ENCODE peak calls at places on chromosomes 6 and 20, in nine cellular contexts. B, M, C, T, S, U, R, N and V are unnamed samples.

GRCh38 chr6:138430361-138431145 is 26.5 kb downstream of the HEBP2 start:
- DNase-seq in R (no peak), M (no peak), S (no peak), U (peak; percentile 68), T (no peak), B (no peak), N (no peak), C (no peak), V (no peak)

GRCh38 chr6:23016701-23017100 is 447.3 kb downstream of the HDGFL1 start:
- DNase-seq in S (no peak), R (no peak), C (no peak), T (no peak), U (no peak), M (no peak), N (no peak), B (no peak), V (no peak)

GRCh38 chr20:25218492-25218891 is 23.0 kb downstream of the ENTPD6 start:
- DNase-seq in U (no peak), B (peak; percentile 77), S (no peak), N (no peak), R (no peak), C (no peak), T (no peak), M (no peak), V (no peak)

GRCh38 chr20:44471481-44471882 is 4.2 kb upstream of the TTPAL start:
- DNase-seq in M (no peak), S (peak; percentile 43), C (no peak), R (no peak), T (no peak), U (no peak), B (no peak), N (peak; percentile 93), V (peak; percentile 46)

GRCh38 chr6:157880534-157880933 is 57.5 kb downstream of the SNX9 start:
- DNase-seq in S (no peak), C (no peak), T (no peak), N (no peak), R (no peak), U (no peak), B (no peak), M (no peak), V (no peak)

GRCh38 chr20:1308067-1308701 is 20.8 kb downstream of the SDCBP2 start:
- DNase-seq in S (no peak), N (no peak), U (no peak), R (no peak), B (peak; percentile 62), T (no peak), M (no peak), C (no peak), V (no peak)

GRCh38 chr6:144434308-144434990 is 149.3 kb downstream of the UTRN start:
- DNase-seq in C (peak; percentile 37), B (peak; percentile 73), T (no peak), S (peak; percentile 86), N (peak; percentile 85), R (no peak), M (no peak), U (no peak), V (peak; percentile 78)

GRCh38 chr6:125746731-125747588 is 2.5 kb upstream of the HEY2 start:
- DNase-seq in R (peak; percentile 48), B (no peak), N (peak; percentile 35), T (no peak), M (peak; percentile 90), C (no peak), U (peak; percentile 71), S (peak; percentile 79), V (peak; percentile 33)

GRCh38 chr20:19908586-19908985 is 108.6 kb upstream of the NAA20 start:
- DNase-seq in B (no peak), M (no peak), U (no peak), N (no peak), T (no peak), R (no peak), C (no peak), S (no peak), V (no peak)

GRCh38 chr6:18216411-18216810 is 47.9 kb downstream of the DEK start:
- DNase-seq in U (no peak), T (no peak), B (no peak), N (peak; percentile 5), C (peak; percentile 26), M (no peak), S (peak; percentile 73), R (no peak), V (peak; percentile 55)

GRCh38 chr6:44202972-44203750 is 13.6 kb upstream of the MYMX start:
- DNase-seq in R (no peak), U (no peak), S (no peak), T (no peak), M (no peak), C (no peak), N (no peak), B (peak; percentile 20), V (no peak)

GRCh38 chr6:130202782-130203181 is 20.0 kb downstream of the SAMD3 start:
- DNase-seq in B (no peak), C (no peak), S (no peak), R (no peak), U (no peak), N (no peak), T (no peak), M (no peak), V (no peak)

GRCh38 chr6:92810913-92811312 is 608.4 kb downstream of the EPHA7 start:
- DNase-seq in N (peak; percentile 6), B (no peak), T (no peak), C (peak; percentile 1), M (no peak), U (no peak), S (peak; percentile 52), R (peak; percentile 39), V (peak; percentile 52)

GRCh38 chr6:1326535-1327121 is 14.7 kb downstream of the FOXQ1 start:
- DNase-seq in R (no peak), U (no peak), B (no peak), S (no peak), N (no peak), C (peak; percentile 49), T (no peak), M (no peak), V (no peak)

GRCh38 chr6:2734517-2735076 is 16.1 kb downstream of the MYLK4 start:
- DNase-seq in R (no peak), U (no peak), B (no peak), S (no peak), N (no peak), T (no peak), M (no peak), C (no peak), V (peak; percentile 67)

GRCh38 chr6:56335733-56336132 is 88.4 kb upstream of the COL21A1 start:
- DNase-seq in T (peak; percentile 43), S (peak; percentile 88), U (no peak), C (peak; percentile 56), R (no peak), M (no peak), B (no peak), N (peak; percentile 97), V (peak; percentile 90)

GRCh38 chr20:7094438-7094997 is 327.0 kb downstream of the BMP2 start:
- DNase-seq in C (no peak), N (peak; percentile 19), S (peak; percentile 22), M (no peak), U (no peak), R (peak; percentile 50), B (no peak), T (peak; percentile 10), V (peak; percentile 71)

GRCh38 chr6:142926494-142927273 is 18.3 kb downstream of the HIVEP2 start:
- DNase-seq in C (no peak), B (peak; percentile 96), R (peak; percentile 14), N (peak; percentile 85), U (peak; percentile 88), S (peak; percentile 84), T (no peak), M (peak; percentile 89), V (peak; percentile 59)

DNA sequence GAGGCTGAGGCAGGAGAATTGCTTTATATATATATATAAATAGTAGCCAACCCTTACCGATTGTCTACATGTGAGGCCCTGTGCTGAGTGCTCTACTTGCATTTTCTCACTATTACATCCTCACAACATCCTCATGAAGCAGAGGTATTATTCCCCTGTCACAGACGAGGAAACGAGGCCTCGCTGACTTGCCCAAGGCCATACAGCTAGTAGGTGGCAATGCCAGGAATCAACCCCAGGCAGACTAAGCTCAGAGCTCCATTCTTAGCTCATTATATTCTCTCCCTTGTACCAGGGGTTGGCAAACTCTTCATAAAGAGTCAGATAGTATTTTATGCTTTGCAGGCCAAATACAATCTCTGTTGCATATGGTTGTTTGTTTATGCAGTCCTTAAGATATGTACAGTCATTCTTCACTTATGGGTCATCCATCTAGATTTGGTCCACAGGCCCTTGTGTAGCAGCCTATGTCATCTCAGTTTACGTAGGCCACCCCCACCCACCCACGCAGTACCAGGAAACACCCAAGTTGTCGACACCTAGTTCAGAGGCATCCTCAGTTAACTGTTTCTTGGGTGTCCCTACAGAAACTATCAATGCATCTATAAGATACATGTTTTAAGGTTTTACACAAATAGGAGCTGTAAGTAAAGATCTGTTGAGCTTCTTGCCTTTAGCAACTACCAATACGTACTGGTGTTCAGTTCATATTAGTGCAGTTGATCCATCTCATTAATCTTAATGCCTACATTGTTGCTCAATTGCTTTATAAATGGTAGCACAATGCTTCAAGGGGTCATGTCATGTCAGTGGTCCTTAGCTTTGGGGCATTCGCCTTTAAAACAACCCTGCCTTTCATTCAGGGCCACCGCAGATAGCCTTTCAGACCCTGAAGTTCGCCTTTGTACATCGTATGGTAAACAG is 3.0 kb downstream of the CASS4 start:
- DNase-seq in R (no peak), U (no peak), T (no peak), B (no peak), C (peak; percentile 74), M (no peak), N (peak; percentile 90), S (peak; percentile 37), V (peak; percentile 21)
- H3K4me3 ChIP-seq in R (no peak overlapping the region), U (no peak overlapping the region), T (no peak overlapping the region), B (no peak overlapping the region), C (peak overlapping the region; percentile 66), M (no peak overlapping the region), N (no peak overlapping the region), S (no peak overlapping the region), V (no peak overlapping the region)

GRCh38 chr6:14396826-14397517 is 279.4 kb downstream of the CD83 start:
- DNase-seq in R (no peak), U (no peak), S (peak; percentile 3), T (peak; percentile 10), N (peak; percentile 69), M (no peak), C (peak; percentile 16), B (no peak), V (peak; percentile 40)
- TF ChIP-seq CTCF in R (no peak), U (no peak), S (peak; percentile 46), T (peak; percentile 28), N (peak; percentile 34), M (no peak), C (peak; percentile 48), B (peak; percentile 32), V (peak; percentile 17)

GRCh38 chr6:80504882-80505281 is 398.4 kb downstream of the BCKDHB start:
- DNase-seq in B (no peak), S (no peak), M (no peak), U (no peak), C (no peak), R (no peak), N (no peak), T (no peak), V (no peak)
- H3K4me3 ChIP-seq in B (no peak overlapping the region), S (no peak overlapping the region), M (no peak overlapping the region), U (no peak overlapping the region), C (no peak overlapping the region), R (no peak overlapping the region), N (no peak overlapping the region), T (no peak overlapping the region), V (no peak overlapping the region)

DNA sequence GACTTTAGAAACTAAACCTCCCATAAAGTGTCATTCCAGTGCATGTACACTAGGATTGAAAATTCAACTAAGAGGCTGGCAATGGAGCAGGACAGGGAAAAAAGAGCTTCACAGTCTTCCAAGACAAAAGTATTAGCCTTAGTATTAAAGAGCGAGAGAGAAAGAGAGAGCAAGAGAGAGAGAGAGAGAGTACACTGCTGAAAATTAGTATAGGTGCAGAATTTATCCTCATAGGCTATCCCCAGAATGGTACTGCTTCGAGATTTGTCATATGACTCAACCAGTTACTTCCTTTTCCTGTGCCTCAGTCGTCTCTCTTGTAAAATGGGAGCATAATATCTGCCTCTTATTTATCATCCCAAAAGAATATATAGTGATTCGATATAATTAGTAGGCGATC is 543.2 kb upstream of the JARID2 start:
- DNase-seq in T (no peak), U (no peak), B (no peak), R (no peak), S (no peak), M (no peak), C (no peak), N (no peak), V (no peak)
- TF ChIP-seq CTCF in T (no peak), U (no peak), B (no peak), R (no peak), S (no peak), M (no peak), C (no peak), N (no peak), V (no peak)